ENCODE peak calls at places on chromosomes 13 and 19, in seven cellular contexts. E, V, L, B, N, X and Z are unnamed samples.

GRCh38 chr19:54391589-54392061 is 23.6 kb upstream of the TTYH1 start:
- DNase-seq in E (no peak), V (no peak), L (no peak), B (no peak), N (no peak), X (no peak), Z (no peak)

GRCh38 chr13:22040810-22041364 is 370.0 kb downstream of the FGF9 start:
- DNase-seq in E (no peak), V (no peak), L (no peak), B (no peak), N (no peak), X (no peak), Z (no peak)

GRCh38 chr13:75437582-75438318 is 44.2 kb downstream of the TBC1D4 start:
- DNase-seq in E (no peak), V (peak), L (no peak), B (peak), N (peak), X (no peak), Z (no peak)

GRCh38 chr13:95020298-95020987 is 280.8 kb downstream of the ABCC4 start:
- DNase-seq in E (no peak), V (peak), L (no peak), B (peak), N (peak), X (no peak), Z (no peak)

GRCh38 chr13:87810391-87810801 is 139.2 kb downstream of the SLITRK5 start:
- DNase-seq in E (no peak), V (peak), L (no peak), B (no peak), N (no peak), X (no peak), Z (no peak)

GRCh38 chr13:109779074-109779473 is 7.3 kb downstream of the IRS2 start:
- DNase-seq in E (no peak), V (no peak), L (no peak), B (no peak), N (no peak), X (no peak), Z (no peak)

GRCh38 chr13:47472516-47472915 is 528.6 kb downstream of the SUCLA2 start:
- DNase-seq in E (no peak), V (no peak), L (no peak), B (no peak), N (no peak), X (no peak), Z (no peak)

GRCh38 chr19:10270616-10271394 is at the start of gene ICAM1:
- DNase-seq in E (peak), V (peak), L (peak), B (peak), N (peak), X (peak), Z (peak)

GRCh38 chr19:6108721-6109633 is 1.3 kb downstream of the RFX2 start:
- DNase-seq in E (peak), V (peak), L (peak), B (peak), N (peak), X (peak), Z (peak)

GRCh38 chr19:49710372-49710951 is 19.5 kb downstream of the CPT1C start:
- DNase-seq in E (no peak), V (peak), L (peak), B (peak), N (peak), X (no peak), Z (no peak)

GRCh38 chr19:1400281-1401137 is 833 bp downstream of the GAMT start:
- DNase-seq in E (peak), V (peak), L (peak), B (no peak), N (no peak), X (peak), Z (no peak)

GRCh38 chr19:3778104-3778867 is 6.3 kb upstream of the RAX2 start:
- DNase-seq in E (no peak), V (no peak), L (no peak), B (no peak), N (no peak), X (no peak), Z (no peak)

GRCh38 chr13:47226516-47226915 is 329.7 kb upstream of the HTR2A start:
- DNase-seq in E (no peak), V (peak), L (no peak), B (no peak), N (no peak), X (no peak), Z (no peak)

GRCh38 chr19:16619456-16619855 is 8.5 kb downstream of the MED26 start:
- DNase-seq in E (no peak), V (no peak), L (no peak), B (no peak), N (no peak), X (peak), Z (no peak)

GRCh38 chr13:71879129-71879535 is 12.1 kb upstream of the DACH1 start:
- DNase-seq in E (no peak), V (no peak), L (no peak), B (peak), N (peak), X (peak), Z (peak)

GRCh38 chr19:49327878-49328544 is 3.0 kb upstream of the SLC6A16 start:
- DNase-seq in E (no peak), V (peak), L (peak), B (peak), N (peak), X (no peak), Z (peak)

GRCh38 chr13:82749551-82749950 is 1132.7 kb downstream of the SLITRK1 start:
- DNase-seq in E (no peak), V (peak), L (no peak), B (no peak), N (no peak), X (no peak), Z (no peak)

GRCh38 chr19:1911098-1911497 is 5.9 kb downstream of the ADAT3 start:
- DNase-seq in E (no peak), V (no peak), L (no peak), B (no peak), N (no peak), X (no peak), Z (no peak)

GRCh38 chr13:60590775-60591174 is 193.8 kb downstream of the TDRD3 start:
- DNase-seq in E (no peak), V (peak), L (no peak), B (no peak), N (no peak), X (no peak), Z (peak)

GRCh38 chr13:100880166-100880565 is 205.6 kb upstream of the TMTC4 start:
- DNase-seq in E (no peak), V (no peak), L (no peak), B (no peak), N (no peak), X (no peak), Z (no peak)

GRCh38 chr13:100881291-100881864 is 206.8 kb upstream of the TMTC4 start:
- DNase-seq in E (no peak), V (peak), L (no peak), B (peak), N (peak), X (no peak), Z (no peak)

GRCh38 chr13:100879255-100879654 is 204.7 kb upstream of the TMTC4 start:
- DNase-seq in E (no peak), V (no peak), L (no peak), B (no peak), N (no peak), X (no peak), Z (no peak)

GRCh38 chr13:100887729-100888151 is 213.1 kb upstream of the TMTC4 start:
- DNase-seq in E (no peak), V (peak), L (no peak), B (peak), N (peak), X (no peak), Z (no peak)

DNA sequence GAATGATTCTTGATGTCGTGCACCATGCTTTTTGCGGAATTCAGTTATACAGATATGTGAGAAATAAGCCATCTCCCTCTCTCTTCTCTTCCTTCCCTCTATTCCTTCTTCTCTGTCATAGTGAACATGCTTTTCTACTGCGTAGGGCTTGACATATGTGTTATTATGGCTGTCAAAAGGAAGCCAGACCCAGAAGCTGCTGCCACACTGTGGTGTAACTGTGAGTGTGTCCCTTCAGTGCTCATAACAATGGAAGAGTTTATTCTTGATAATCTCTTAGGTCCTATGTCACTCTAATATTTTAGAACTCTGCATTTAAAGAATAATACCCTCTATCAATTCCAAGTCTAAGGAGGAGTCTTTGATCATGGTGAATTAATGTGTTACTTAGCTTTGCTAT is 208.9 kb upstream of the TMTC4 start:
- DNase-seq in E (no peak), V (no peak), L (no peak), B (no peak), N (no peak), X (no peak), Z (no peak)
- TF ChIP-seq CTCF in E (no peak), V (no peak), L (no peak), B (no peak), N (no peak), X (no peak), Z (no peak)

GRCh38 chr19:17982430-17982829 is 15.5 kb downstream of the KCNN1 start:
- DNase-seq in E (no peak), V (no peak), L (no peak), B (no peak), N (no peak), X (no peak), Z (no peak)

GRCh38 chr19:17977073-17977472 is 10.2 kb downstream of the KCNN1 start:
- DNase-seq in E (no peak), V (no peak), L (no peak), B (no peak), N (no peak), X (no peak), Z (no peak)

GRCh38 chr19:17985037-17985818 is 18.3 kb downstream of the KCNN1 start:
- DNase-seq in E (no peak), V (peak), L (peak), B (no peak), N (no peak), X (no peak), Z (no peak)

GRCh38 chr19:17977488-17977887 is 10.6 kb downstream of the KCNN1 start:
- DNase-seq in E (no peak), V (no peak), L (no peak), B (no peak), N (no peak), X (no peak), Z (no peak)

GRCh38 chr19:17981611-17982010 is 14.7 kb downstream of the KCNN1 start:
- DNase-seq in E (no peak), V (no peak), L (no peak), B (no peak), N (no peak), X (no peak), Z (no peak)
- H3K4me3 ChIP-seq in E (no peak), V (no peak), L (no peak), B (no peak), N (no peak), X (no peak), Z (no peak)

DNA sequence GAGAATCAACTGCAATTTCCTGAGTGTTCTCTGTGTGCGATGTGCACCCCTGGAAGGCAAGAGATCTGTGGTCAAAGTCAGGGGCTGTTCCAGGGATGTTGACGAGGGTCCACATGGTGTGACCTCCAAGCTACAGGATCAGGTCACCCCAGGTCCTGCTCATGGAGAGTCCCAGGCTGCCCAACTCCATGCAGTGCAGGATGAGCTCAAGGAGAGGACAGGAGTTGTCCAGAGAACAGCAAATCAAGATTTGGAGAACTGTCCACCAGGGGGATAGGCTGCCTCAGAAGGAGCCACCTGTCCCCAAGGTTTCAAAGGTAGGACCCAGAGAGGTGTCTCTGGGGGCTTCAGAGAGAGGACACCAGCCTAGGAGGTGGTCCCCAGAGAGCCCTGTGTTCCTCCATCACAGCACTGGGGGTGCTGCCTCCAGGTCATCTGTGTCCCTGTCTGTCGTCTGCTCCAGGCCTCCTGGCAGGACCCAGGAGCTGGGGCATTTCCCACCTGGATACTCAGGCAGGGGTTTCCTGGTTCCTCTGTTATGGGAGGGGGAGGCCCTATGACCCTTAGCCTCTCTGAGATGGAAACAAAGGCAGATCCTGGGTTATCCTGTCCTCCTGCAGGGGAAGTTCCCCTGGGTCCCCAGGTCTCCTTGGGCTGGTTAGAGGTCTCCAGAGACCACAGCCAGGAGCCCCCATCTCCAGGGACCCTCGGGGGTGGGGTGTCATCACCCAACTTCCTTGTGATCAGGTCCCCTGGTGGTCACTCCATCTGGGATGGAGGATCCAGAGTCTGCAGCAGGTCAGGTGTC is 2.1 kb upstream of the CEACAM7 start:
- DNase-seq in E (no peak), V (no peak), L (no peak), B (no peak), N (no peak), X (no peak), Z (no peak)
- TF ChIP-seq CTCF in E (no peak), V (no peak), L (no peak), B (no peak), N (no peak), X (no peak), Z (no peak)

GRCh38 chr19:39126593-39127187 is 1.1 kb downstream of the PAK4 start:
- DNase-seq in E (no peak), V (peak), L (no peak), B (peak), N (peak), X (peak), Z (no peak)

GRCh38 chr19:39129116-39129515 is 3.5 kb downstream of the PAK4 start:
- DNase-seq in E (no peak), V (no peak), L (no peak), B (no peak), N (no peak), X (no peak), Z (no peak)

GRCh38 chr19:39126312-39126561 is 651 bp downstream of the PAK4 start:
- DNase-seq in E (no peak), V (no peak), L (no peak), B (no peak), N (no peak), X (no peak), Z (no peak)

GRCh38 chr19:39128511-39129079 is 3.0 kb downstream of the PAK4 start:
- DNase-seq in E (no peak), V (no peak), L (peak), B (peak), N (no peak), X (no peak), Z (no peak)

GRCh38 chr19:39127812-39128510 is 2.4 kb downstream of the PAK4 start:
- DNase-seq in E (no peak), V (no peak), L (peak), B (no peak), N (no peak), X (peak), Z (no peak)
- H3K4me3 ChIP-seq in E (no peak), V (no peak), L (no peak), B (no peak), N (no peak), X (no peak), Z (no peak)

GRCh38 chr13:76826527-76826926 is 59.7 kb downstream of the KCTD12 start:
- DNase-seq in E (no peak), V (no peak), L (no peak), B (no peak), N (no peak), X (no peak), Z (no peak)

GRCh38 chr13:76823969-76824368 is 62.2 kb downstream of the KCTD12 start:
- DNase-seq in E (no peak), V (no peak), L (no peak), B (no peak), N (no peak), X (no peak), Z (no peak)

GRCh38 chr13:76825415-76825814 is 60.8 kb downstream of the KCTD12 start:
- DNase-seq in E (no peak), V (no peak), L (no peak), B (no peak), N (peak), X (no peak), Z (no peak)

GRCh38 chr13:76820759-76821158 is 65.4 kb downstream of the KCTD12 start:
- DNase-seq in E (peak), V (peak), L (no peak), B (peak), N (peak), X (peak), Z (no peak)

GRCh38 chr13:76822691-76823267 is 63.4 kb downstream of the KCTD12 start:
- DNase-seq in E (no peak), V (peak), L (no peak), B (peak), N (peak), X (no peak), Z (peak)
- TF ChIP-seq CTCF in E (peak), V (peak), L (no peak), B (peak), N (peak), X (no peak), Z (peak)

DNA sequence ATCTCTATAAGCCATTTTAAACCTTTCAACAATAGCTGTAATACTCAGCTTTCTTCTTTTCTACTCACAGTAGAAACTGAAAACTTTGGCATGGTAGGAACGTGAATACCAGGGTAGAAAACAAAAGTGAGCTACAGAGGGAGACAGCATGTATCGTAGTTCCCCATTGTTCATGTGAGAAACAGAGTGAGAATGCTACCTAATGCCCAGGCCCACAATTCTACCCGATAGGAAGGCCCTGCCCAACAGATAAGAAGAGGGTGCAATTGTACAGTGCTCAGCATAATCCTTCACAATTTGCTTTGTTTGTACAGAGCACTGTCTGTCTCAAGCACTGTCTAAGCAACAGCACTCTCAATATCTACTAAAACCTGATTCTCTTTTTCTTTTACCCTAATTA is 322.4 kb downstream of the EFNB2 start:
- DNase-seq in E (no peak), V (no peak), L (no peak), B (no peak), N (no peak), X (no peak), Z (no peak)
- H3K4me3 ChIP-seq in E (no peak), V (no peak), L (no peak), B (no peak), N (no peak), X (no peak), Z (no peak)

DNA sequence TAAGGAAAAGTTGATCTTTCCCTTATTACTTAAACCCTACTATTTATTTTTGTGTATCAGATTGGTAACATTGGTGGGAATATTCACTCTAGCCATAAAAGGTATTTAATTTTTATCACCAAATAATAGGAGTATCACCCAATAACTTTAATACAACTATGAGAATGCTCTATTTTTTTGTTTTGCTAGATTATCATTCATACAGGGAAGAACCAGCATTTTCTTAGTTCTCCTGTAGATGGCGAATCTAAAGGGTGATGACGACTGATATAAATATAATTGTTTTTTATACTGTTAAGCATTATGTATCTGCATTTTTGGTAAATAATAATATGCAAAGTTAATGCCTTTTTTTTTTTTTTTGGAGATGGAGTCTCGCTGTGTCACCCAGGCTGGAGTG is 7.9 kb upstream of the FRY start:
- DNase-seq in E (no peak), V (peak), L (no peak), B (peak), N (no peak), X (no peak), Z (no peak)
- TF ChIP-seq CTCF in E (no peak), V (peak), L (no peak), B (peak), N (peak), X (no peak), Z (no peak)

GRCh38 chr19:45457776-45458175 is 10.0 kb upstream of the FOSB start:
- DNase-seq in E (no peak), V (no peak), L (no peak), B (no peak), N (no peak), X (no peak), Z (no peak)
- H3K4me3 ChIP-seq in E (no peak), V (no peak), L (no peak), B (no peak), N (no peak), X (no peak), Z (no peak)

GRCh38 chr13:113123226-113124150 is 889 bp downstream of the F10 start:
- DNase-seq in E (no peak), V (no peak), L (peak), B (no peak), N (no peak), X (no peak), Z (no peak)
- TF ChIP-seq CTCF in E (no peak), V (peak), L (no peak), B (peak), N (peak), X (no peak), Z (no peak)

GRCh38 chr13:25192052-25192451 is 20.0 kb upstream of the AMER2 start:
- DNase-seq in E (no peak), V (no peak), L (no peak), B (no peak), N (no peak), X (no peak), Z (no peak)
- H3K4me3 ChIP-seq in E (no peak), V (no peak), L (no peak), B (no peak), N (no peak), X (no peak), Z (no peak)